ENCODE peak calls at places on chromosomes 16 and 17, in four cellular contexts. One of them, this sample, is unnamed.
A peak's percentile ranks its signal among the peaks of the same experiment; 100 is the strongest.

GRCh38 chr17:21019976-21020575 is 22.7 kb downstream of the USP22 start:
- DNase-seq in activated naive CD8-positive, alpha-beta T cell treated with anti-CD3 and anti-CD28 coated beads, Interleukin-2, amount 50 U/mL, for 24 hours: no peak
- DNase-seq in NAMALWA: peak; percentile 36
- DNase-seq in stimulated activated CD8-positive, alpha-beta memory T cell treated with anti-CD3 and anti-CD28 coated beads, Interleukin-2, amount 100 ng/mL, for 1 hour: no peak
- DNase-seq in this sample: peak; percentile 57

GRCh38 chr16:71645450-71645849 is 19.5 kb downstream of the MARVELD3 start:
- DNase-seq in NAMALWA: peak; percentile 55
- DNase-seq in activated naive CD8-positive, alpha-beta T cell treated with anti-CD3 and anti-CD28 coated beads, Interleukin-2, amount 50 U/mL, for 24 hours: no peak
- DNase-seq in stimulated activated CD8-positive, alpha-beta memory T cell treated with anti-CD3 and anti-CD28 coated beads, Interleukin-2, amount 100 ng/mL, for 1 hour: no peak
- DNase-seq in this sample: peak; percentile 29

GRCh38 chr16:3642397-3643094 is 11.9 kb upstream of the DNASE1 start:
- DNase-seq in activated naive CD8-positive, alpha-beta T cell treated with anti-CD3 and anti-CD28 coated beads, Interleukin-2, amount 50 U/mL, for 24 hours: no peak
- DNase-seq in stimulated activated CD8-positive, alpha-beta memory T cell treated with anti-CD3 and anti-CD28 coated beads, Interleukin-2, amount 100 ng/mL, for 1 hour: no peak
- DNase-seq in NAMALWA: no peak
- DNase-seq in this sample: no peak

GRCh38 chr17:29625037-29625750 is 2.5 kb upstream of the CORO6 start:
- DNase-seq in activated naive CD8-positive, alpha-beta T cell treated with anti-CD3 and anti-CD28 coated beads, Interleukin-2, amount 50 U/mL, for 24 hours: no peak
- DNase-seq in NAMALWA: no peak
- DNase-seq in stimulated activated CD8-positive, alpha-beta memory T cell treated with anti-CD3 and anti-CD28 coated beads, Interleukin-2, amount 100 ng/mL, for 1 hour: no peak
- DNase-seq in this sample: no peak

GRCh38 chr17:27473748-27474609 is 17.7 kb downstream of the KSR1 start:
- DNase-seq in stimulated activated CD8-positive, alpha-beta memory T cell treated with anti-CD3 and anti-CD28 coated beads, Interleukin-2, amount 100 ng/mL, for 1 hour: peak; percentile 53
- DNase-seq in NAMALWA: peak; percentile 19
- DNase-seq in activated naive CD8-positive, alpha-beta T cell treated with anti-CD3 and anti-CD28 coated beads, Interleukin-2, amount 50 U/mL, for 24 hours: peak; percentile 80
- DNase-seq in this sample: peak; percentile 85

GRCh38 chr17:48175692-48176450 is 68.3 kb downstream of the SNX11 start:
- DNase-seq in stimulated activated CD8-positive, alpha-beta memory T cell treated with anti-CD3 and anti-CD28 coated beads, Interleukin-2, amount 100 ng/mL, for 1 hour: no peak
- DNase-seq in NAMALWA: no peak
- DNase-seq in activated naive CD8-positive, alpha-beta T cell treated with anti-CD3 and anti-CD28 coated beads, Interleukin-2, amount 50 U/mL, for 24 hours: no peak
- DNase-seq in this sample: no peak

GRCh38 chr17:4900231-4901107 is 1.1 kb downstream of the C17orf107 start:
- DNase-seq in NAMALWA: no peak
- DNase-seq in activated naive CD8-positive, alpha-beta T cell treated with anti-CD3 and anti-CD28 coated beads, Interleukin-2, amount 50 U/mL, for 24 hours: peak; percentile 41
- DNase-seq in stimulated activated CD8-positive, alpha-beta memory T cell treated with anti-CD3 and anti-CD28 coated beads, Interleukin-2, amount 100 ng/mL, for 1 hour: no peak
- DNase-seq in this sample: peak; percentile 70

GRCh38 chr17:61338874-61339478 is 60.7 kb upstream of the TBX2 start:
- DNase-seq in stimulated activated CD8-positive, alpha-beta memory T cell treated with anti-CD3 and anti-CD28 coated beads, Interleukin-2, amount 100 ng/mL, for 1 hour: no peak
- DNase-seq in NAMALWA: no peak
- DNase-seq in activated naive CD8-positive, alpha-beta T cell treated with anti-CD3 and anti-CD28 coated beads, Interleukin-2, amount 50 U/mL, for 24 hours: no peak
- DNase-seq in this sample: no peak

GRCh38 chr17:13941781-13942180 is 127.5 kb upstream of the COX10 start:
- DNase-seq in activated naive CD8-positive, alpha-beta T cell treated with anti-CD3 and anti-CD28 coated beads, Interleukin-2, amount 50 U/mL, for 24 hours: no peak
- DNase-seq in stimulated activated CD8-positive, alpha-beta memory T cell treated with anti-CD3 and anti-CD28 coated beads, Interleukin-2, amount 100 ng/mL, for 1 hour: no peak
- DNase-seq in NAMALWA: no peak
- DNase-seq in this sample: no peak

GRCh38 chr16:63702981-63703590 is 1418.8 kb downstream of the CDH11 start:
- DNase-seq in stimulated activated CD8-positive, alpha-beta memory T cell treated with anti-CD3 and anti-CD28 coated beads, Interleukin-2, amount 100 ng/mL, for 1 hour: no peak
- DNase-seq in NAMALWA: no peak
- DNase-seq in activated naive CD8-positive, alpha-beta T cell treated with anti-CD3 and anti-CD28 coated beads, Interleukin-2, amount 50 U/mL, for 24 hours: no peak
- DNase-seq in this sample: no peak

GRCh38 chr16:4290236-4290830 is 17.5 kb upstream of the TFAP4 start:
- DNase-seq in stimulated activated CD8-positive, alpha-beta memory T cell treated with anti-CD3 and anti-CD28 coated beads, Interleukin-2, amount 100 ng/mL, for 1 hour: no peak
- DNase-seq in activated naive CD8-positive, alpha-beta T cell treated with anti-CD3 and anti-CD28 coated beads, Interleukin-2, amount 50 U/mL, for 24 hours: no peak
- DNase-seq in NAMALWA: no peak
- DNase-seq in this sample: no peak